ENCODE peak calls at places on chromosomes 12 and 14, in eight cellular contexts. B, H, S, P, N, L, X and V are unnamed samples.

GRCh38 chr14:25113394-25113793 is 63.4 kb upstream of the STXBP6 start:
- DNase-seq in H (no peak), S (no peak), X (no peak), N (no peak), L (no peak), P (no peak), B (no peak), V (no peak)

GRCh38 chr14:75854247-75854799 is 127.5 kb downstream of the TGFB3 start:
- DNase-seq in B (no peak), S (no peak), H (no peak), X (no peak), N (no peak), L (no peak), P (no peak), V (no peak)

GRCh38 chr12:39341179-39341578 is 101.7 kb downstream of the KIF21A start:
- DNase-seq in H (no peak), S (no peak), X (no peak), N (no peak), B (no peak), L (peak), P (no peak), V (no peak)

GRCh38 chr12:8628731-8629130 is 16.1 kb upstream of the AICDA start:
- DNase-seq in P (no peak), H (no peak), B (no peak), S (no peak), N (no peak), L (peak), X (no peak), V (no peak)

GRCh38 chr12:132615579-132616066 is 3.0 kb upstream of the P2RX2 start:
- DNase-seq in X (no peak), L (no peak), P (no peak), H (no peak), N (no peak), B (peak), S (no peak), V (no peak)

GRCh38 chr14:72590577-72590976 is 303.3 kb downstream of the DPF3 start:
- DNase-seq in X (no peak), N (no peak), B (no peak), S (no peak), P (no peak), L (no peak), H (no peak), V (no peak)

GRCh38 chr12:56631790-56632700 is 1.9 kb upstream of the BAZ2A start:
- DNase-seq in H (peak), N (peak), L (peak), B (peak), X (no peak), S (peak), P (no peak), V (no peak)

GRCh38 chr12:115597157-115597712 is 680.3 kb downstream of the MED13L start:
- DNase-seq in L (peak), S (no peak), B (no peak), P (no peak), H (no peak), X (peak), N (no peak), V (no peak)

GRCh38 chr12:87304406-87304805 is 724.8 kb downstream of the C12orf50 start:
- DNase-seq in H (no peak), B (no peak), S (no peak), L (no peak), X (no peak), P (no peak), N (no peak), V (no peak)

GRCh38 chr12:99910342-99910741 is 74.4 kb downstream of the ANKS1B start:
- DNase-seq in S (no peak), H (no peak), X (no peak), P (no peak), N (no peak), B (no peak), L (peak), V (no peak)

GRCh38 chr12:19110541-19110940 is 19.0 kb upstream of the PLEKHA5 start:
- DNase-seq in L (peak), N (no peak), H (no peak), B (no peak), P (no peak), X (no peak), S (no peak), V (no peak)

GRCh38 chr12:11797317-11797913 is 147.9 kb downstream of the ETV6 start:
- DNase-seq in P (no peak), H (no peak), S (no peak), X (peak), B (no peak), L (peak), N (no peak), V (no peak)

GRCh38 chr12:128820723-128821432 is 2.9 kb downstream of the SLC15A4 start:
- DNase-seq in N (no peak), P (no peak), S (no peak), X (no peak), L (no peak), B (peak), H (peak), V (no peak)

GRCh38 chr12:125122668-125123067 is 57.4 kb downstream of the AACS start:
- DNase-seq in X (no peak), P (no peak), S (no peak), L (no peak), N (no peak), B (no peak), H (no peak), V (no peak)
- TF ChIP-seq CTCF in X (no peak), P (no peak), S (no peak), L (no peak), N (no peak), B (no peak), H (no peak), V (no peak)

DNA sequence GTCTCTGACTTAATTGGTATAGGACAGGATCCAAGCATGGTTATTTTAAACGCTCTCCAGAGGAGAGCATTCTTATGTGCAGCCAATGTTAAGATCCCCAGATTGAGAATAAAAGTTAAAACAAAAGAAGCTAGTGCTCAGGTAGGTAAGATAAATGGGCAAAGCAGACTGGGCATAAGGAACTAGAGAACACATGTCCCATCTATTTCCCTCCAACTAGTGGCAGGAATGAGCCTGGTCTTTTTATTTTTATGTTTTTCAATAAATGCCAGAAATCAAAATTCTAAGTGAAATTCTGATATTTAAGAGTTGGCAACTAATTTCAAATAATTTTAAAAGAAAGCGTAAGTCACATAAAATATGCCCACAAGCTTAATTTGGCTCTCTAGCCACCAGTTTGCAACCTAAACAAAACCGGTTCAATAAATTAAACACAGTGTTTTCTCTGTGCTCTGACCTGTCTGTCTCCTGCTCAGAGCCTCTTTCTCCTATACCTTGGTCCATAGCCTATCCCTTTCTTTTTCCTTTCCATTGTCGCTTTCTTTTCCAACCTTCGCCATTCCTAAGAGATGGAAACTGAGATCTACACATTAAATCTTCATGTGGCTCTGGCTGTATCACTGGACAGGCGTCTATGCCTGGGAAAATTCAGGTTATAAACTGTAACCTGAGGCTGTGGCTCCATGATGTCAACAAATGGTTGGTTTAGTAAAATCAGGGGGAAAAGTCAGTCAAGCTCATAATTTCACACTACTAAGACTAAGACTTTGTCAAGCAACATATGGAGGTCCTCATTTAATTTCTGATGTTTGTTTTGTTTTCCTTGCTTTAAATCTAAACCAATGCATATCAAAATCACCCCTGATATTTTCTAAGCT is 5.5 kb downstream of the SLC38A1 start:
- DNase-seq in H (no peak), B (no peak), X (no peak), L (no peak), S (no peak), P (no peak), N (no peak), V (no peak)
- TF ChIP-seq CTCF in H (no peak), B (peak), X (peak), L (peak), S (no peak), P (peak), N (peak), V (peak)

DNA sequence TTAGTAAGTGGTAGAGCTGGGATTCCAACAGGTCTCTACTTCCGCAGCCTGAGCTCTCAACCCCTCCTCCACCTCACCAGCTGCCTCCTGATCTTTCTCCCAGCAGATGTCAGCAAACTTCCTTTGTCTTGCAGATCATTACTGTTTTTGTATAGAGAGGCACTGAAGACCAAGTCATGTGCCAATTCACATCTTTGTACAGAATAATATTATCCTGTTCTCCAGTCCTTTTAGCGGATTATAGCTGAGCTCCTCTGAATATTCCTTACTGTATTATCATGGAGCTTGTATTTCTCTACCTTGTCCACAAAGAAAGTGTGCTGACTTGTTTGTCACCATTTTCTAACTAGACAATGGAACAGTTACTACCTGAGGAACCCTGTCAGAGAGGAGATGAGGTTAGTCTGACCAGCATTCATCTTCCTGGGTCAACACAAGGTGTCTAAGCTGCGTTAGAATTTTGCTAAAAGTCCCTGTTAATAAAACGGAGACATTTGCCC is 142.3 kb upstream of the ARHGAP5 start:
- DNase-seq in P (no peak), L (peak), H (no peak), X (no peak), B (no peak), N (peak), S (peak), V (no peak)
- TF ChIP-seq CTCF in P (peak), L (peak), H (peak), X (peak), B (peak), N (peak), S (no peak), V (peak)

GRCh38 chr14:68977741-68978549 is 1.2 kb downstream of the ACTN1 start:
- DNase-seq in S (peak), N (peak), B (peak), P (peak), L (peak), X (no peak), H (peak), V (peak)

GRCh38 chr14:68978550-68978911 is 571 bp downstream of the ACTN1 start:
- DNase-seq in B (peak), S (peak), P (no peak), H (peak), N (peak), X (no peak), L (peak), V (no peak)

GRCh38 chr14:68979722-68980552 is 835 bp upstream of the ACTN1 start:
- DNase-seq in S (no peak), P (peak), B (peak), L (peak), N (peak), H (peak), X (no peak), V (no peak)

GRCh38 chr14:68977137-68977740 is 1.9 kb downstream of the ACTN1 start:
- DNase-seq in L (peak), S (no peak), P (no peak), X (peak), N (no peak), H (no peak), B (no peak), V (no peak)

DNA sequence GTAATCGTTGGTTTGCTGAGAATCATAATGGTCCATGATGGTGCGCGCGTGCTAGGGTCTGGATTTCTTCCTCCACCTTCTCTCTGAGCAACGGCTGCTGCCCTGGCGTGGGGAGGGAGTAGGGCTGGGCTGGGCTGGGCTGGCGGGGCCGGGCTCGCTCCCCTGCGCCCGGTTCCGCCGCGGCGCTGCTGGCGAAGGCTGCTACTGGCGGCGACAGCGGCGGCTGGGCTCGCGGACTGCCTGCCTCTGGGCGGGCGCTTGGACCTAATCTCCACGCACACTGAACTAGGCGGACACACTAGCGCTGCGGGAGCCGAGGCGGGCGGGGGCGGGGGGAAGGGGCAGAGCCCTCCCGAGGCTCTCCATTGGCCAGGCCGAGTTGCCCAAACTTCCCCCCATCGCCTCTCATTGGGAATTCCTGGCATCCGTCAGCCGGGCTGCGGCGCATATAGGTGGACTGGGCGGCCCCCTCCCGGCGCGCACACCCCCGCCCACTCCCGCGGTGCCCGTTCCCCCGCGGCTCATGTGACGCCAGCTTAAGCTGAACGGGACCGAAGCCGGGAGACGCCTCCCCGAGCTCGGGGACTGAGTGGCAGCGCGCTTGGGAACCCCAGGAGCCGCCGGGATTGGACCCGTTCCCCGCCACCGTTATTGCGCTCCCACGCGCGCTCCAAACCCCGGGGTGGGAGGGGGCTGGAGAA is at the start of gene ACTN1:
- DNase-seq in P (peak), N (peak), X (peak), B (peak), H (peak), S (peak), L (peak), V (peak)
- TF ChIP-seq CTCF in P (no peak), N (no peak), X (no peak), B (no peak), H (peak), S (no peak), L (no peak), V (no peak)